ENCODE peak calls at places on chromosomes 2 and 18, in eight cellular contexts. I is astrocyte, K is fibroblast of lung, M is neural progenitor cell, Q is mammary epithelial cell, L is PC-3, Z is endothelial cell of umbilical vein, G is SK-N-SH. R is an unnamed sample.
A peak's percentile ranks its signal among the peaks of the same experiment; 100 is the strongest.

GRCh38 chr18:12463191-12463590 is 55.5 kb downstream of the PRELID3A start:
- DNase-seq in I (no peak), K (no peak), M (no peak), Q (no peak), L (no peak), Z (peak; percentile 49), G (no peak), R (no peak)

GRCh38 chr2:132374551-132374950 is 42.1 kb upstream of the GPR39 start:
- DNase-seq in I (peak; percentile 75), K (peak; percentile 28), M (no peak), Q (peak; percentile 60), L (peak; percentile 29), Z (no peak), G (no peak), R (no peak)

GRCh38 chr2:43358688-43359201 is 132.3 kb upstream of the ZFP36L2 start:
- DNase-seq in I (no peak), K (peak; percentile 65), M (no peak), Q (no peak), L (no peak), Z (no peak), G (no peak), R (no peak)

GRCh38 chr18:48050176-48050575 is 119.7 kb upstream of the SMAD2 start:
- DNase-seq in I (no peak), K (no peak), M (no peak), Q (peak; percentile 38), L (no peak), Z (no peak), G (no peak), R (peak; percentile 89)

GRCh38 chr2:175600024-175600831 is 401.8 kb downstream of the LNPK start:
- DNase-seq in I (no peak), K (peak; percentile 18), M (peak; percentile 44), Q (peak; percentile 4), L (peak; percentile 5), Z (no peak), G (peak; percentile 62), R (no peak)

GRCh38 chr18:27985800-27986199 is 191.1 kb downstream of the CDH2 start:
- DNase-seq in I (no peak), K (no peak), M (no peak), Q (no peak), L (no peak), Z (no peak), G (no peak), R (no peak)

GRCh38 chr2:231425811-231426703 is 30.5 kb downstream of the B3GNT7 start:
- DNase-seq in I (no peak), K (no peak), M (no peak), Q (peak; percentile 58), L (peak; percentile 34), Z (no peak), G (no peak), R (peak; percentile 59)

GRCh38 chr2:223870840-223871618 is 33.6 kb upstream of the AP1S3 start:
- DNase-seq in I (no peak), K (peak; percentile 22), M (no peak), Q (no peak), L (no peak), Z (no peak), G (no peak), R (no peak)

GRCh38 chr2:227308784-227309183 is 16.3 kb upstream of the MFF start:
- DNase-seq in I (peak; percentile 27), K (no peak), M (no peak), Q (peak; percentile 47), L (peak; percentile 35), Z (no peak), G (no peak), R (no peak)

GRCh38 chr18:57440331-57441101 is 5.3 kb downstream of the ONECUT2 start:
- DNase-seq in I (no peak), K (no peak), M (peak; percentile 68), Q (no peak), L (no peak), Z (no peak), G (no peak), R (peak; percentile 73)

GRCh38 chr2:199070550-199070949 is 387.2 kb downstream of the SATB2 start:
- DNase-seq in I (no peak), K (no peak), M (no peak), Q (peak; percentile 1), L (no peak), Z (no peak), G (no peak), R (no peak)

GRCh38 chr2:127045792-127046501 is 61.0 kb downstream of the BIN1 start:
- DNase-seq in I (no peak), K (no peak), M (no peak), Q (no peak), L (no peak), Z (no peak), G (peak; percentile 29), R (peak; percentile 74)

GRCh38 chr18:25743661-25744151 is 346.7 kb downstream of the SS18 start:
- DNase-seq in I (no peak), K (no peak), M (peak; percentile 85), Q (no peak), L (no peak), Z (no peak), G (no peak), R (no peak)

GRCh38 chr18:68431111-68431921 is 283.6 kb downstream of the TMX3 start:
- DNase-seq in I (peak; percentile 79), K (no peak), M (no peak), Q (no peak), L (peak; percentile 52), Z (no peak), G (no peak), R (no peak)

GRCh38 chr2:43318791-43319190 is 92.4 kb upstream of the ZFP36L2 start:
- DNase-seq in I (peak; percentile 65), K (peak; percentile 87), M (no peak), Q (no peak), L (peak; percentile 75), Z (peak; percentile 56), G (no peak), R (no peak)

GRCh38 chr2:218329027-218329825 is 27.4 kb upstream of the CATIP start:
- DNase-seq in I (no peak), K (no peak), M (no peak), Q (no peak), L (no peak), Z (no peak), G (no peak), R (no peak)

GRCh38 chr2:224584111-224584764 is 925 bp downstream of the CUL3 start:
- DNase-seq in I (peak; percentile 40), K (peak; percentile 49), M (peak; percentile 68), Q (peak; percentile 38), L (peak; percentile 31), Z (peak; percentile 56), G (peak; percentile 30), R (no peak)

GRCh38 chr18:71374294-71374693 is 1085.4 kb downstream of the SOCS6 start:
- DNase-seq in I (no peak), K (no peak), M (peak; percentile 57), Q (no peak), L (no peak), Z (no peak), G (no peak), R (no peak)
- TF ChIP-seq CTCF in I (no peak), K (no peak), M (no peak), Q (no peak), L (no peak), Z (no peak), G (no peak), R (no peak)

DNA sequence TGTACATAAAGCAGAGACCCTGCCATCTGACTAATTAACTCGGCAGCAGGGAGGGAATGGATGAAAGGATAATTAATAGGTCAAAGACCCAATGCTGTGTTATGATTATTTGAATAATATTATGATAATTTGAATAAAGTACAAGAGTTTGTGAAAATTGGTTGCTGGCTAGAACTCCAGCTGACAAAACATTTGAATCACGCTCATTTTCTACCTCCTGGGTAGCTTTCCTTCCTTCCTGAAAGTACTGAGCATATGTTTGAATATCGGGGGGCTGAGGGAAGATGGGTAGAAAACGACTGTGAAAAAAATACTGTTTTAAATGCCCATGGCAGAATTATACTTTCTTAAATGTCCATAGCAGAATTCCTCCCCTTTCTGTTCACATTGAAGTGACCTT is 243.6 kb upstream of the RBMS1 start:
- DNase-seq in I (no peak), K (no peak), M (no peak), Q (no peak), L (no peak), Z (peak; percentile 58), G (no peak), R (no peak)
- H3K9ac ChIP-seq in I (peak overlapping the region; percentile 17), K (no peak overlapping the region), M (no peak overlapping the region), Q (no peak overlapping the region), L (no peak overlapping the region), Z (peak overlapping the region; percentile 14), G (no peak overlapping the region), R (no peak overlapping the region)

GRCh38 chr18:13642440-13642827 is 83.9 kb downstream of the FAM210A start:
- DNase-seq in I (no peak), K (no peak), M (no peak), Q (no peak), L (no peak), Z (no peak), G (no peak), R (no peak)

GRCh38 chr18:13639196-13639595 is 87.2 kb downstream of the FAM210A start:
- DNase-seq in I (no peak), K (no peak), M (no peak), Q (no peak), L (no peak), Z (no peak), G (no peak), R (no peak)

GRCh38 chr18:13640266-13640860 is 86.0 kb downstream of the FAM210A start:
- DNase-seq in I (no peak), K (no peak), M (no peak), Q (no peak), L (no peak), Z (no peak), G (no peak), R (no peak)

GRCh38 chr18:13643261-13643671 is 83.1 kb downstream of the FAM210A start:
- DNase-seq in I (no peak), K (no peak), M (no peak), Q (no peak), L (no peak), Z (no peak), G (no peak), R (no peak)

GRCh38 chr18:13641551-13642439 is 84.6 kb downstream of the FAM210A start:
- DNase-seq in I (no peak), K (no peak), M (no peak), Q (no peak), L (no peak), Z (peak; percentile 15), G (no peak), R (peak; percentile 88)
- H3K36me3 ChIP-seq in I (no peaks in the 10 kb centered on the region), K (no peaks in the 10 kb centered on the region), M (no peaks in the 10 kb centered on the region), Q (no peaks in the 10 kb centered on the region), L (no peaks in the 10 kb centered on the region), Z (no peaks in the 10 kb centered on the region), G (no peaks in the 10 kb centered on the region), R (no peaks in the 10 kb centered on the region)

GRCh38 chr2:70947556-70948184 is 12.0 kb downstream of the ATP6V1B1 start:
- DNase-seq in I (peak; percentile 55), K (peak; percentile 47), M (no peak), Q (no peak), L (peak; percentile 60), Z (peak; percentile 65), G (peak; percentile 7), R (no peak)

GRCh38 chr2:70949086-70949485 is 13.4 kb downstream of the ATP6V1B1 start:
- DNase-seq in I (no peak), K (no peak), M (no peak), Q (no peak), L (no peak), Z (no peak), G (no peak), R (no peak)

GRCh38 chr2:70944291-70944690 is 8.6 kb downstream of the ATP6V1B1 start:
- DNase-seq in I (no peak), K (no peak), M (no peak), Q (no peak), L (no peak), Z (no peak), G (no peak), R (no peak)

GRCh38 chr2:70948350-70949003 is 12.8 kb downstream of the ATP6V1B1 start:
- DNase-seq in I (peak; percentile 33), K (peak; percentile 70), M (peak; percentile 87), Q (peak; percentile 50), L (peak; percentile 85), Z (peak; percentile 78), G (peak; percentile 87), R (peak; percentile 90)

GRCh38 chr2:70946832-70947442 is 11.2 kb downstream of the ATP6V1B1 start:
- DNase-seq in I (peak; percentile 32), K (peak; percentile 66), M (peak; percentile 84), Q (no peak), L (peak; percentile 78), Z (peak; percentile 75), G (peak; percentile 71), R (no peak)
- TF ChIP-seq CTCF in I (peak; percentile 88), K (peak; percentile 71), M (peak; percentile 93), Q (peak; percentile 73), L (peak; percentile 92), Z (peak; percentile 77), G (peak; percentile 88), R (peak; percentile 83)